ENCODE peak calls at places on chromosomes 3 and 15, in four cellular contexts. R, Q, Y and K are unnamed samples.

GRCh38 chr3:66675383-66675782 is 174.6 kb upstream of the LRIG1 start:
- DNase-seq in R (peak), Q (no peak), Y (no peak), K (no peak)

GRCh38 chr3:27185231-27185989 is 183.8 kb downstream of the NEK10 start:
- DNase-seq in R (no peak), Q (peak), Y (no peak), K (no peak)

GRCh38 chr15:77018796-77019475 is 24.0 kb downstream of the PSTPIP1 start:
- DNase-seq in R (no peak), Q (no peak), Y (no peak), K (no peak)

GRCh38 chr3:69324362-69325025 is 61.4 kb downstream of the FRMD4B start:
- DNase-seq in R (no peak), Q (no peak), Y (no peak), K (no peak)

GRCh38 chr3:152185941-152186630 is 82.6 kb upstream of the MBNL1 start:
- DNase-seq in R (no peak), Q (no peak), Y (no peak), K (no peak)

GRCh38 chr15:88623061-88623460 is 1.9 kb downstream of the AEN start:
- DNase-seq in R (peak), Q (peak), Y (peak), K (no peak)

GRCh38 chr15:68001811-68002210 is 52.3 kb upstream of the PIAS1 start:
- DNase-seq in R (no peak), Q (no peak), Y (no peak), K (no peak)

GRCh38 chr3:41580274-41580959 is 381.1 kb downstream of the CTNNB1 start:
- DNase-seq in R (no peak), Q (no peak), Y (no peak), K (no peak)

GRCh38 chr3:54257114-54257513 is 134.8 kb downstream of the CACNA2D3 start:
- DNase-seq in R (no peak), Q (no peak), Y (no peak), K (no peak)

GRCh38 chr3:27494784-27495183 is 10.6 kb upstream of the SLC4A7 start:
- DNase-seq in R (no peak), Q (no peak), Y (no peak), K (no peak)

DNA sequence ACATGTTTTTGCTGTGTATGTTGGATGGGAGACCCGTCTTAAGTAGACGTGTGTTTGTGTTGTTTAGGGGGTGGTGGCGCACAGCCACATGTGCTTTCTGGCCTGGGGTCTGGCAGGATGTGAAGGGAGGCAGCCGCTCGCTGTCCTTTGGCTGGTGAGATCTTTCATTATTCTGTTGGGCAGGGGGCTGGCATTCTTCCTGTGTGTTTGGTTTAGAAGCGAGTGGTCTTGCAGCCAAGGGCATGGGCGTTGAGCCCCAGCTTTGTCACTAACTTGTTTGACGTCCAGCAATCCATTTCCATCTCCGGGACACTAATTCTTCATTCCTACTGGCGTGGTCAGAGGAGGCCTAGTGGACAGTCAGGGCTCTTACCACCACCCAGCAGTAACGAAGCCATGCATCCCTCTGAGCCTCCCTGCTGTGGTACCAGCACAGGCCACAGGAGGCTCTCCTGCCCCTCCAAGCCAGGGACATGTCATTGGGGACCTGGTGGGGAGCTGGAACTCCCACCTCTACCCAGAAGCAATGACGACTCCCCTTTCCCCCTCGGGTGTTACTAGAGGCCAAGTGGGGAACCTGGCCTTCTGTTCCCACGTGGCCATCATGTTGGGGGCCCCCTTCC is 10.7 kb downstream of the THSD4 start:
- DNase-seq in R (peak), Q (no peak), Y (no peak), K (no peak)
- TF ChIP-seq CTCF in R (peak), Q (peak), Y (no peak), K (peak)

DNA sequence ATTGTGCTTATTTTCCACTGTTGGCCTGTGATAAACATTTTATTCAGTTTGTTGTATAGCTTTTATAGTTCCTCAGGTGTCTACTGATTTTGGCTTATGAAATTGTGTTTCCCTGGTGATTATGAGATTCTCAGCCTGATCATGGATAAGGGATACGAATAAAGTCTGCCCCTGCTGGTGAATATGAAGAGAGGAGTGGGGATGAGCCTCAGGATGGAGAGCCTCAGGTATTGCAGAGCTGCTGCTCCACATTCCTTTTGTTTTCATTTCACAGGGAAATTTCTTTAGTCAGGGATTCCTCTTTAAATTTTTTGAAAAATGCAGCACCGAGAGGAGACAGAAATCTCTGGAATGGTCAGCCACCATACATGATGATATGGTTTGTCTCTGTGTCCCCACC is 14.7 kb upstream of the RAB6B start:
- DNase-seq in R (no peak), Q (no peak), Y (no peak), K (no peak)
- TF ChIP-seq CTCF in R (no peak), Q (peak), Y (no peak), K (no peak)

GRCh38 chr15:38817427-38818155 is 253.0 kb upstream of the RASGRP1 start:
- DNase-seq in R (peak), Q (peak), Y (peak), K (peak)
- TF ChIP-seq CTCF in R (peak), Q (peak), Y (peak), K (peak)

DNA sequence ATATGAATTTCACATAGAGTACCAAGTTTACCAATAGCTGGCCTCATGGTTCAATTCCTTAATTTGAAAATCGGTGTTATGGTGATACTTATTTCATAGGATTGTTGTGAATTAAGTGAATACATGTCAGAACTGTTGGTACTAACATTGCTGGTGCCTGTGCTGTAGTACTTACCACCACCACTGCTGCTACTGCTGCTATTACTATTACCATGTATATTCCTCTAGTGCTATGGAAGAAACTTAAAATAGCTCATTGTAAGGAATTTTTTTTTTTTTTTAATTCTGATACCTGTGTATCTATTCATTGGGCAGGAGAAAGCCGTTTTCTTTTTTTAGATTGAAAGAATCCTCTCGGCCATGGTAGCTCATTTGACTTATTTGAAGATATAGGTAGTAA is 3.6 kb downstream of the FYTTD1 start:
- DNase-seq in R (no peak), Q (no peak), Y (no peak), K (no peak)
- TF ChIP-seq CTCF in R (no peak), Q (peak), Y (no peak), K (no peak)

DNA sequence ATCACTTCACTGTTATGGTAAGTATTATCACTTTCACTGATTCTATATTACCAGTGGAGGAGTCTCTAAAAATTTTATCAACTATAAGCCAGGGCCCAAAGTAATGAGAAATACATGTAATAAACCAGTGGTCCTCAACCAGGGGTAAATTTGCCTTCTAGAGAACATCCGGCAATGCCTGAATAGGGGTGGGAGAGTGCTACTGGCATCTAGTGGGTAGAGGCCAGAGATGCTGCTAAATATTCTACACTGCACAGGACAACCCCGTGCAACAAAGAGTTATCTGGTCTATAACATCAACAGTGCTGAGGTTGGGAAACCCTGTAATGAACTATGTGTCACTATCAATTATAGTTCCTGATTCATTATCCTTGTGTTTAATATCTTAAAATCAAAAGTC is 2.2 kb downstream of the LYSMD2 start:
- DNase-seq in R (no peak), Q (no peak), Y (no peak), K (no peak)
- TF ChIP-seq CTCF in R (no peak), Q (peak), Y (no peak), K (no peak)

GRCh38 chr3:23650371-23651140 is 155.2 kb upstream of the UBE2E1 start:
- DNase-seq in R (peak), Q (peak), Y (no peak), K (no peak)
- TF ChIP-seq CTCF in R (no peak), Q (no peak), Y (no peak), K (no peak)